ENCODE peak calls at places on chromosomes 16 and 17, in seven cellular contexts. X is Ammon's horn; F is CD8-positive, alpha-beta T cell; S is RCC 7860; M is endodermal cell; V is GM19239; K is HCEC 1CT. Z is an unnamed sample.

GRCh38 chr17:77504652-77505459 is 364.1 kb downstream of the SEC14L1 start:
- DNase-seq in X (no peak), F (peak; percentile 44), S (no peak), M (peak; percentile 45), V (no peak), K (no peak), Z (no peak)

GRCh38 chr16:18801197-18801972 is at the start of gene ARL6IP1:
- DNase-seq in X (peak; percentile 100), F (peak; percentile 99), S (peak; percentile 98), M (peak; percentile 99), V (peak; percentile 83), K (peak; percentile 99), Z (peak; percentile 100)

GRCh38 chr16:77211880-77212735 is 12.9 kb downstream of the SYCE1L start:
- DNase-seq in X (no peak), F (peak; percentile 78), S (peak; percentile 59), M (peak; percentile 95), V (peak; percentile 46), K (no peak), Z (peak; percentile 87)

GRCh38 chr17:3585826-3586225 is 23.4 kb downstream of the TRPV1 start:
- DNase-seq in X (no peak), F (no peak), S (no peak), M (peak; percentile 43), V (no peak), K (no peak), Z (no peak)

GRCh38 chr17:17227608-17228520 is 9.1 kb downstream of the FLCN start:
- DNase-seq in X (no peak), F (no peak), S (no peak), M (peak; percentile 47), V (no peak), K (no peak), Z (no peak)

GRCh38 chr16:86697715-86698114 is 119.4 kb downstream of the FOXL1 start:
- DNase-seq in X (no peak), F (no peak), S (no peak), M (no peak), V (no peak), K (peak; percentile 36), Z (no peak)

GRCh38 chr16:9949396-9949795 is 232.8 kb downstream of the GRIN2A start:
- DNase-seq in X (no peak), F (no peak), S (no peak), M (no peak), V (no peak), K (no peak), Z (no peak)

GRCh38 chr16:60318486-60318885 is 1584.4 kb upstream of the GOT2 start:
- DNase-seq in X (no peak), F (no peak), S (no peak), M (no peak), V (no peak), K (no peak), Z (no peak)

GRCh38 chr17:72445055-72445991 is 324.5 kb downstream of the SOX9 start:
- DNase-seq in X (peak; percentile 58), F (no peak), S (no peak), M (no peak), V (no peak), K (no peak), Z (no peak)

GRCh38 chr17:83132251-83133081 is 53.1 kb downstream of the METRNL start:
- DNase-seq in X (no peak), F (no peak), S (no peak), M (peak; percentile 43), V (no peak), K (no peak), Z (no peak)

GRCh38 chr17:38454528-38454927 is 26.3 kb downstream of the ARHGAP23 start:
- DNase-seq in X (peak; percentile 96), F (no peak), S (peak; percentile 81), M (no peak), V (no peak), K (peak; percentile 72), Z (peak; percentile 90)

GRCh38 chr17:50584749-50585148 is 24.2 kb downstream of the CACNA1G start:
- DNase-seq in X (no peak), F (no peak), S (no peak), M (no peak), V (no peak), K (no peak), Z (no peak)

GRCh38 chr17:45908935-45909334 is 14.6 kb downstream of the MAPT start:
- DNase-seq in X (no peak), F (no peak), S (no peak), M (no peak), V (no peak), K (no peak), Z (no peak)

GRCh38 chr16:76946879-76947278 is 244.1 kb upstream of the MON1B start:
- DNase-seq in X (peak; percentile 69), F (no peak), S (peak; percentile 80), M (no peak), V (no peak), K (no peak), Z (peak; percentile 81)

GRCh38 chr16:2231016-2231931 is 5.0 kb upstream of the DNASE1L2 start:
- DNase-seq in X (no peak), F (no peak), S (no peak), M (no peak), V (no peak), K (no peak), Z (no peak)

GRCh38 chr17:59175076-59175475 is 19.5 kb downstream of the PRR11 start:
- DNase-seq in X (no peak), F (no peak), S (no peak), M (no peak), V (no peak), K (no peak), Z (no peak)

GRCh38 chr17:386145-386876 is 33.7 kb upstream of the RPH3AL start:
- DNase-seq in X (peak; percentile 38), F (peak; percentile 83), S (peak; percentile 21), M (peak; percentile 97), V (peak; percentile 87), K (peak; percentile 30), Z (peak; percentile 67)

GRCh38 chr17:64133546-64134215 is 3.7 kb upstream of the ERN1 start:
- DNase-seq in X (peak; percentile 78), F (no peak), S (peak; percentile 54), M (peak; percentile 68), V (no peak), K (peak; percentile 64), Z (peak; percentile 81)

GRCh38 chr16:8675183-8676159 is 1.1 kb downstream of the ABAT start:
- DNase-seq in X (no peak), F (peak; percentile 54), S (no peak), M (no peak), V (no peak), K (no peak), Z (no peak)

GRCh38 chr17:76082326-76083251 is 3.6 kb downstream of the ZACN start:
- DNase-seq in X (no peak), F (no peak), S (no peak), M (no peak), V (no peak), K (no peak), Z (no peak)

GRCh38 chr17:37527249-37527851 is 37.7 kb downstream of the DUSP14 start:
- DNase-seq in X (peak; percentile 52), F (no peak), S (peak; percentile 62), M (peak; percentile 83), V (peak; percentile 40), K (peak; percentile 45), Z (peak; percentile 72)

GRCh38 chr16:30028438-30029093 is 2.5 kb downstream of the TLCD3B start:
- DNase-seq in X (no peak), F (no peak), S (no peak), M (peak; percentile 91), V (no peak), K (no peak), Z (peak; percentile 42)

GRCh38 chr16:87288753-87289362 is 28.3 kb downstream of the C16orf95 start:
- DNase-seq in X (no peak), F (no peak), S (no peak), M (no peak), V (no peak), K (peak; percentile 19), Z (no peak)

GRCh38 chr17:62824290-62825135 is 16.4 kb upstream of the MARCHF10 start:
- DNase-seq in X (no peak), F (no peak), S (peak; percentile 97), M (peak; percentile 86), V (no peak), K (peak; percentile 97), Z (peak; percentile 87)

GRCh38 chr17:75843577-75844529 is at the start of gene UNC13D:
- DNase-seq in X (no peak), F (peak; percentile 87), S (no peak), M (no peak), V (peak; percentile 80), K (no peak), Z (no peak)

GRCh38 chr17:50102164-50102991 is 7.2 kb downstream of the PDK2 start:
- DNase-seq in X (peak; percentile 78), F (no peak), S (peak; percentile 34), M (no peak), V (no peak), K (no peak), Z (peak; percentile 63)

GRCh38 chr16:19672378-19672777 is 45.6 kb downstream of the KNOP1 start:
- DNase-seq in X (no peak), F (no peak), S (no peak), M (no peak), V (no peak), K (no peak), Z (no peak)

GRCh38 chr16:73154063-73154870 is 106.3 kb upstream of the ZFHX3 start:
- DNase-seq in X (peak; percentile 80), F (no peak), S (no peak), M (no peak), V (no peak), K (no peak), Z (no peak)

GRCh38 chr17:51251010-51251409 is 8.8 kb downstream of the MBTD1 start:
- DNase-seq in X (no peak), F (no peak), S (no peak), M (no peak), V (no peak), K (peak; percentile 29), Z (no peak)

GRCh38 chr16:68790130-68790761 is 53.1 kb upstream of the TANGO6 start:
- DNase-seq in X (no peak), F (no peak), S (peak; percentile 87), M (peak; percentile 67), V (no peak), K (peak; percentile 10), Z (peak; percentile 93)

GRCh38 chr17:43679401-43679800 is 17.7 kb upstream of the MEOX1 start:
- DNase-seq in X (no peak), F (no peak), S (no peak), M (peak; percentile 56), V (no peak), K (no peak), Z (no peak)

Z was measured in ACHN.